ENCODE peak calls at places on chromosomes 11 and 22, in six cellular contexts. One of them, this sample, is unnamed.
A peak's percentile ranks its signal among the peaks of the same experiment; 100 is the strongest.

GRCh38 chr11:23674866-23675265 is 814.6 kb upstream of the CCDC179 start:
- DNase-seq in upper lobe of right lung: no peak
- DNase-seq in kidney: no peak
- DNase-seq in ovary: no peak
- DNase-seq in mesendoderm: no peak
- DNase-seq in spleen: no peak
- DNase-seq in this sample: no peak

GRCh38 chr22:39215430-39216142 is 29.2 kb downstream of the PDGFB start:
- DNase-seq in mesendoderm: peak; percentile 64
- DNase-seq in kidney: peak; percentile 57
- DNase-seq in upper lobe of right lung: peak; percentile 49
- DNase-seq in ovary: peak; percentile 10
- DNase-seq in spleen: peak; percentile 61
- DNase-seq in this sample: no peak

GRCh38 chr11:64611961-64612646 is 21.1 kb downstream of the SLC22A12 start:
- DNase-seq in spleen: no peak
- DNase-seq in upper lobe of right lung: no peak
- DNase-seq in ovary: no peak
- DNase-seq in kidney: no peak
- DNase-seq in mesendoderm: no peak
- DNase-seq in this sample: no peak

GRCh38 chr11:95058622-95059021 is 8.1 kb upstream of the SRSF8 start:
- DNase-seq in mesendoderm: no peak
- DNase-seq in spleen: no peak
- DNase-seq in upper lobe of right lung: no peak
- DNase-seq in kidney: no peak
- DNase-seq in ovary: no peak
- DNase-seq in this sample: no peak

GRCh38 chr11:122756417-122756816 is 81.9 kb upstream of the CRTAM start:
- DNase-seq in mesendoderm: peak; percentile 56
- DNase-seq in kidney: no peak
- DNase-seq in upper lobe of right lung: peak; percentile 75
- DNase-seq in ovary: no peak
- DNase-seq in spleen: peak; percentile 92
- DNase-seq in this sample: no peak

GRCh38 chr22:38657248-38657909 is 941 bp downstream of the CBY1 start:
- DNase-seq in kidney: no peak
- DNase-seq in mesendoderm: peak; percentile 51
- DNase-seq in upper lobe of right lung: no peak
- DNase-seq in spleen: peak; percentile 77
- DNase-seq in ovary: no peak
- DNase-seq in this sample: peak; percentile 10

GRCh38 chr11:126146454-126147192 is 64.8 kb downstream of the RPUSD4 start:
- DNase-seq in kidney: no peak
- DNase-seq in ovary: peak; percentile 39
- DNase-seq in spleen: peak; percentile 49
- DNase-seq in mesendoderm: peak; percentile 63
- DNase-seq in upper lobe of right lung: no peak
- DNase-seq in this sample: no peak

GRCh38 chr11:72781313-72782080 is 12.3 kb downstream of the STARD10 start:
- DNase-seq in mesendoderm: peak; percentile 39
- DNase-seq in spleen: peak; percentile 89
- DNase-seq in kidney: peak; percentile 86
- DNase-seq in upper lobe of right lung: peak; percentile 80
- DNase-seq in ovary: peak; percentile 59
- DNase-seq in this sample: no peak

GRCh38 chr22:48738204-48738980 is 1089.3 kb downstream of the BRD1 start:
- DNase-seq in kidney: peak; percentile 57
- DNase-seq in mesendoderm: no peak
- DNase-seq in upper lobe of right lung: peak; percentile 48
- DNase-seq in ovary: peak; percentile 20
- DNase-seq in spleen: peak; percentile 51
- DNase-seq in this sample: no peak

GRCh38 chr11:64359712-64360402 is 895 bp downstream of the RPS6KA4 start:
- DNase-seq in upper lobe of right lung: peak; percentile 70
- DNase-seq in spleen: no peak
- DNase-seq in kidney: peak; percentile 80
- DNase-seq in mesendoderm: no peak
- DNase-seq in ovary: no peak
- DNase-seq in this sample: no peak

GRCh38 chr11:17410606-17411379 is 22.3 kb upstream of the KCNJ11 start:
- DNase-seq in spleen: peak; percentile 45
- DNase-seq in mesendoderm: no peak
- DNase-seq in ovary: no peak
- DNase-seq in kidney: peak; percentile 46
- DNase-seq in upper lobe of right lung: no peak
- DNase-seq in this sample: no peak

GRCh38 chr22:30217698-30218565 is 28.6 kb downstream of the LIF start:
- DNase-seq in spleen: no peak
- DNase-seq in mesendoderm: no peak
- DNase-seq in kidney: no peak
- DNase-seq in upper lobe of right lung: no peak
- DNase-seq in ovary: no peak
- DNase-seq in this sample: no peak

GRCh38 chr22:20520093-20520511 is 12.7 kb downstream of the MED15 start:
- DNase-seq in spleen: no peak
- DNase-seq in mesendoderm: peak; percentile 50
- DNase-seq in upper lobe of right lung: no peak
- DNase-seq in ovary: no peak
- DNase-seq in kidney: peak; percentile 43
- DNase-seq in this sample: peak; percentile 71

GRCh38 chr22:17576475-17576874 is 13.2 kb downstream of the SLC25A18 start:
- DNase-seq in upper lobe of right lung: no peak
- DNase-seq in mesendoderm: peak; percentile 96
- DNase-seq in kidney: peak; percentile 66
- DNase-seq in ovary: peak; percentile 17
- DNase-seq in spleen: no peak
- DNase-seq in this sample: peak; percentile 89

GRCh38 chr22:30392661-30393321 is 4.0 kb upstream of the SEC14L2 start:
- DNase-seq in ovary: no peak
- DNase-seq in upper lobe of right lung: peak; percentile 74
- DNase-seq in spleen: no peak
- DNase-seq in kidney: peak; percentile 82
- DNase-seq in mesendoderm: peak; percentile 37
- DNase-seq in this sample: no peak

DNA sequence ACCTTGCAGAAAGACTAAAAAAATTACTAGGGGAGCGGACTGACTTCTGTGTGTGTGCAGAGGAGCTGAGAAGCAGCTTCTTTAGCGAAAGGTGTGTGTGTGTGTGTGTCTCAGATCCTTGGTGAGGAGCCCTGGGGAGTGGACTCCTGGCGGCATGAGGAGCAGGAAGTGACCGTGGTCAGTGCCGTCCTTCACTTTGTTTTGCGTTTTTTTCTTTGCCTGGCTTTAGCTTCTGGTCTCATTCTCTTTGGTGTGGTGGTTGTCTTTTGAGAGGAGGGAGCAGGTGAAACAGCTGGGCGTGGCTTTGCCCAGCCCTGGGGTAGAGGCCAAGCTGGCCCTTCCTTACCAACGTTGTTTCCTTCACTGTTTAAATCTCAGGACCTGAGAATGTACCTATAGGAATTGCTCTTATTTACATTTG is 1.9 kb downstream of the ZBED4 start:
- DNase-seq in upper lobe of right lung: peak; percentile 58
- DNase-seq in spleen: peak; percentile 51
- DNase-seq in kidney: no peak
- DNase-seq in ovary: no peak
- DNase-seq in mesendoderm: no peak
- DNase-seq in this sample: peak; percentile 33
- H3K4me3 ChIP-seq in upper lobe of right lung: peak overlapping the region; percentile 80
- H3K4me3 ChIP-seq in spleen: peak overlapping the region; percentile 68
- H3K4me3 ChIP-seq in kidney: peak overlapping the region; percentile 30
- H3K4me3 ChIP-seq in ovary: no peak overlapping the region
- H3K4me3 ChIP-seq in mesendoderm: no peak overlapping the region
- H3K4me3 ChIP-seq in this sample: peak overlapping the region; percentile 16

GRCh38 chr11:30015725-30016449 is 943 bp downstream of the KCNA4 start:
- DNase-seq in kidney: peak; percentile 69
- DNase-seq in spleen: no peak
- DNase-seq in ovary: no peak
- DNase-seq in upper lobe of right lung: no peak
- DNase-seq in mesendoderm: no peak
- DNase-seq in this sample: no peak
- H3K4me3 ChIP-seq in kidney: no peak overlapping the region
- H3K4me3 ChIP-seq in spleen: no peak overlapping the region
- H3K4me3 ChIP-seq in ovary: no peak overlapping the region
- H3K4me3 ChIP-seq in upper lobe of right lung: peak overlapping the region; percentile 21
- H3K4me3 ChIP-seq in mesendoderm: no peak overlapping the region
- H3K4me3 ChIP-seq in this sample: no peak overlapping the region

GRCh38 chr11:44145011-44145777 is 49.7 kb downstream of the EXT2 start:
- DNase-seq in upper lobe of right lung: no peak
- DNase-seq in spleen: no peak
- DNase-seq in mesendoderm: no peak
- DNase-seq in ovary: no peak
- DNase-seq in kidney: no peak
- DNase-seq in this sample: peak; percentile 17

GRCh38 chr11:44143987-44144909 is 48.8 kb downstream of the EXT2 start:
- DNase-seq in spleen: no peak
- DNase-seq in mesendoderm: no peak
- DNase-seq in ovary: no peak
- DNase-seq in kidney: no peak
- DNase-seq in upper lobe of right lung: no peak
- DNase-seq in this sample: peak; percentile 5

GRCh38 chr11:44147751-44148150 is 52.3 kb downstream of the EXT2 start:
- DNase-seq in upper lobe of right lung: no peak
- DNase-seq in spleen: no peak
- DNase-seq in mesendoderm: no peak
- DNase-seq in kidney: no peak
- DNase-seq in ovary: no peak
- DNase-seq in this sample: peak; percentile 6

GRCh38 chr11:44149651-44150050 is 54.2 kb downstream of the EXT2 start:
- DNase-seq in spleen: no peak
- DNase-seq in upper lobe of right lung: no peak
- DNase-seq in ovary: no peak
- DNase-seq in kidney: no peak
- DNase-seq in mesendoderm: no peak
- DNase-seq in this sample: peak; percentile 58

DNA sequence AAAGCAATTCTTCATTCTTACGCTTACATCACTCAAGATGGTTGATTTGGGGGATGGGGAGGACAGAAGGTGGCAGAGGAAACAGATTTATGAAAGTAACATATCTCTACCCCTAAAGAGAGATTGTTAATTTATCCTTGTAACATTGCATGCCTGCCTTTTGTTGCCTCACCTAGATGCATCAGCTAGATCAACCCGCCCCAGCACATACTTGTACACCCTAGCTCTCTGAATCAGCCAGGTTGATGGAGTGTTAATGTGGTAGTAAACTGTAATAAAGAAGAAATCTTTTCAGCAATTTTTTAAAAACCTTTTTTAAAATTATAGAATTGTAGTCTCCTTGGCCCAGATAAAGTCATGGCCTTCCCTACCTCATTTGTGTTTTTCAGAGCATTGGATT is 51.5 kb downstream of the EXT2 start:
- DNase-seq in spleen: no peak
- DNase-seq in ovary: no peak
- DNase-seq in mesendoderm: no peak
- DNase-seq in kidney: no peak
- DNase-seq in upper lobe of right lung: no peak
- DNase-seq in this sample: no peak
- H3K4me3 ChIP-seq in spleen: no peak overlapping the region
- H3K4me3 ChIP-seq in ovary: no peak overlapping the region
- H3K4me3 ChIP-seq in mesendoderm: no peak overlapping the region
- H3K4me3 ChIP-seq in kidney: no peak overlapping the region
- H3K4me3 ChIP-seq in upper lobe of right lung: no peak overlapping the region
- H3K4me3 ChIP-seq in this sample: no peak overlapping the region

GRCh38 chr22:42993651-42994275 is 21.2 kb downstream of the PACSIN2 start:
- DNase-seq in ovary: no peak
- DNase-seq in mesendoderm: no peak
- DNase-seq in spleen: no peak
- DNase-seq in upper lobe of right lung: no peak
- DNase-seq in kidney: no peak
- DNase-seq in this sample: peak; percentile 64
- H3K4me3 ChIP-seq in ovary: no peak overlapping the region
- H3K4me3 ChIP-seq in mesendoderm: no peak overlapping the region
- H3K4me3 ChIP-seq in spleen: no peak overlapping the region
- H3K4me3 ChIP-seq in upper lobe of right lung: peak overlapping the region; percentile 33
- H3K4me3 ChIP-seq in kidney: no peak overlapping the region
- H3K4me3 ChIP-seq in this sample: no peak overlapping the region

DNA sequence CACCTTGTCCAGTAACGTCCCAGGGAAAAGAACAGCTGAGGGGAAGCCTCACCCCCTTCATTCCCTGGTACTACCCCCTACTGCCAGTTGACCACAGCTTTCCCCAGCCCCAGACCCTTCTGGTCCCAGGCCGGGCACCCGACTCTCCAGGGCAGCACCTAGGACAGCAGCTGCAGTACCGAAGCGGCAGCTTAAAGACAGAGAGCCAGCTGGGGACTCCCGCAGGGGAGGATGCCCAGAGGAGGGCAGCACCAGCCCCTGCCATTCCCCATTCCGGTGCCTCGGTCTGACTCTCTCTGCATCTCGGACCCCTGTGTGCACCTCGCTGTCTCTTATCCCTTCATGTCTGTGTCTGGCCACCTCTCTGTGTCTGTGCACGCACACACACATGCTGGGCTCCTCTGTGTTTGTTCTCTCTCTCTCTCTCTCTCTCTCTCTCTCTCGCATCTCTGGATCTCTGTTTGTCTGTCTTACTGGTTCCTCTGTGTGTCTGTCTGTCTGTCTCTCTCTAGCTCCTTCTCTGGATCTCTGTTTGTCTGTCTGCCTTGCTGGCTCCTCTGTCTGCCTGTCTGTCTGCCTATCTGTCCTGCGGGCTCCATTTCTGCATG is 9.4 kb downstream of the IGSF9B start:
- DNase-seq in mesendoderm: peak; percentile 90
- DNase-seq in upper lobe of right lung: peak; percentile 64
- DNase-seq in kidney: no peak
- DNase-seq in ovary: peak; percentile 54
- DNase-seq in spleen: peak; percentile 77
- DNase-seq in this sample: peak; percentile 44
- H3K4me3 ChIP-seq in mesendoderm: no peak overlapping the region
- H3K4me3 ChIP-seq in upper lobe of right lung: no peak overlapping the region
- H3K4me3 ChIP-seq in kidney: no peak overlapping the region
- H3K4me3 ChIP-seq in ovary: no peak overlapping the region
- H3K4me3 ChIP-seq in spleen: no peak overlapping the region
- H3K4me3 ChIP-seq in this sample: no peak overlapping the region

GRCh38 chr11:128164090-128164741 is 423.1 kb downstream of the ETS1 start:
- DNase-seq in ovary: no peak
- DNase-seq in mesendoderm: no peak
- DNase-seq in kidney: no peak
- DNase-seq in spleen: no peak
- DNase-seq in upper lobe of right lung: no peak
- DNase-seq in this sample: no peak
- H3K4me3 ChIP-seq in ovary: no peak overlapping the region
- H3K4me3 ChIP-seq in mesendoderm: no peak overlapping the region
- H3K4me3 ChIP-seq in kidney: no peak overlapping the region
- H3K4me3 ChIP-seq in spleen: no peak overlapping the region
- H3K4me3 ChIP-seq in upper lobe of right lung: no peak overlapping the region
- H3K4me3 ChIP-seq in this sample: no peak overlapping the region